ENCODE peak calls at places on chromosome 20, in ten cellular contexts. One of them, this sample, is unnamed.

GRCh38 chr20:3248167-3248992 is 9.4 kb upstream of the SLC4A11 start:
- DNase-seq in testis: no peak
- DNase-seq in GM12878: no peak
- DNase-seq in fibroblast of lung: peak
- DNase-seq in tibial artery: peak
- DNase-seq in GM23248: peak
- DNase-seq in adipocyte: no peak
- DNase-seq in choroid plexus epithelial cell: peak
- DNase-seq in mesendoderm: peak
- DNase-seq in pancreas: no peak
- DNase-seq in this sample: peak

GRCh38 chr20:1888796-1889463 is 6.3 kb upstream of the SIRPA start:
- DNase-seq in testis: no peak
- DNase-seq in GM12878: no peak
- DNase-seq in fibroblast of lung: no peak
- DNase-seq in tibial artery: peak
- DNase-seq in GM23248: peak
- DNase-seq in adipocyte: peak
- DNase-seq in choroid plexus epithelial cell: peak
- DNase-seq in mesendoderm: peak
- DNase-seq in pancreas: no peak
- DNase-seq in this sample: peak

GRCh38 chr20:49747707-49748524 is 34.2 kb upstream of the B4GALT5 start:
- DNase-seq in testis: peak
- DNase-seq in GM12878: no peak
- DNase-seq in fibroblast of lung: peak
- DNase-seq in tibial artery: peak
- DNase-seq in GM23248: peak
- DNase-seq in adipocyte: peak
- DNase-seq in choroid plexus epithelial cell: peak
- DNase-seq in mesendoderm: no peak
- DNase-seq in pancreas: peak
- DNase-seq in this sample: no peak

GRCh38 chr20:38863024-38863851 is 57.7 kb downstream of the PPP1R16B start:
- DNase-seq in testis: no peak
- DNase-seq in GM12878: peak
- DNase-seq in fibroblast of lung: no peak
- DNase-seq in tibial artery: no peak
- DNase-seq in GM23248: no peak
- DNase-seq in adipocyte: no peak
- DNase-seq in choroid plexus epithelial cell: no peak
- DNase-seq in mesendoderm: no peak
- DNase-seq in pancreas: no peak
- DNase-seq in this sample: no peak

GRCh38 chr20:17896771-17897369 is 71.7 kb downstream of the SNX5 start:
- DNase-seq in testis: no peak
- DNase-seq in GM12878: peak
- DNase-seq in fibroblast of lung: no peak
- DNase-seq in tibial artery: no peak
- DNase-seq in GM23248: peak
- DNase-seq in adipocyte: no peak
- DNase-seq in choroid plexus epithelial cell: no peak
- DNase-seq in mesendoderm: no peak
- DNase-seq in pancreas: no peak
- DNase-seq in this sample: no peak

GRCh38 chr20:47263080-47263479 is 93.4 kb downstream of the ZMYND8 start:
- DNase-seq in testis: no peak
- DNase-seq in GM12878: no peak
- DNase-seq in fibroblast of lung: no peak
- DNase-seq in tibial artery: no peak
- DNase-seq in GM23248: no peak
- DNase-seq in adipocyte: no peak
- DNase-seq in choroid plexus epithelial cell: no peak
- DNase-seq in mesendoderm: no peak
- DNase-seq in pancreas: no peak
- DNase-seq in this sample: no peak

GRCh38 chr20:25136643-25137559 is 55.0 kb upstream of the VSX1 start:
- DNase-seq in testis: peak
- DNase-seq in GM12878: no peak
- DNase-seq in fibroblast of lung: peak
- DNase-seq in tibial artery: peak
- DNase-seq in GM23248: peak
- DNase-seq in adipocyte: peak
- DNase-seq in choroid plexus epithelial cell: peak
- DNase-seq in mesendoderm: peak
- DNase-seq in pancreas: no peak
- DNase-seq in this sample: no peak

GRCh38 chr20:2293971-2294370 is 1.8 kb upstream of the TGM3 start:
- DNase-seq in testis: no peak
- DNase-seq in GM12878: no peak
- DNase-seq in fibroblast of lung: no peak
- DNase-seq in tibial artery: no peak
- DNase-seq in GM23248: no peak
- DNase-seq in adipocyte: no peak
- DNase-seq in choroid plexus epithelial cell: no peak
- DNase-seq in mesendoderm: no peak
- DNase-seq in pancreas: no peak
- DNase-seq in this sample: no peak

GRCh38 chr20:3679749-3680700 is 1.8 kb downstream of the ADAM33 start:
- DNase-seq in testis: peak
- DNase-seq in GM12878: no peak
- DNase-seq in fibroblast of lung: peak
- DNase-seq in tibial artery: peak
- DNase-seq in GM23248: peak
- DNase-seq in adipocyte: peak
- DNase-seq in choroid plexus epithelial cell: peak
- DNase-seq in mesendoderm: peak
- DNase-seq in pancreas: no peak
- DNase-seq in this sample: no peak

GRCh38 chr20:45343445-45343866 is 4.8 kb downstream of the SDC4 start:
- DNase-seq in testis: no peak
- DNase-seq in GM12878: no peak
- DNase-seq in fibroblast of lung: no peak
- DNase-seq in tibial artery: no peak
- DNase-seq in GM23248: no peak
- DNase-seq in adipocyte: peak
- DNase-seq in choroid plexus epithelial cell: no peak
- DNase-seq in mesendoderm: peak
- DNase-seq in pancreas: no peak
- DNase-seq in this sample: no peak

GRCh38 chr20:55132523-55132922 is 657.1 kb downstream of the DOK5 start:
- DNase-seq in testis: no peak
- DNase-seq in GM12878: no peak
- DNase-seq in fibroblast of lung: no peak
- DNase-seq in tibial artery: no peak
- DNase-seq in GM23248: no peak
- DNase-seq in adipocyte: no peak
- DNase-seq in choroid plexus epithelial cell: no peak
- DNase-seq in mesendoderm: no peak
- DNase-seq in pancreas: no peak
- DNase-seq in this sample: no peak

GRCh38 chr20:21106171-21106694 is at the start of gene LINC00237:
- DNase-seq in testis: no peak
- DNase-seq in GM12878: no peak
- DNase-seq in fibroblast of lung: no peak
- DNase-seq in tibial artery: no peak
- DNase-seq in GM23248: no peak
- DNase-seq in adipocyte: no peak
- DNase-seq in choroid plexus epithelial cell: no peak
- DNase-seq in mesendoderm: peak
- DNase-seq in pancreas: peak
- DNase-seq in this sample: no peak
- H3K4me3 ChIP-seq in testis: peak
- H3K4me3 ChIP-seq in GM12878: no peak
- H3K4me3 ChIP-seq in fibroblast of lung: no peak
- H3K4me3 ChIP-seq in tibial artery: no peak
- H3K4me3 ChIP-seq in GM23248: no peak
- H3K4me3 ChIP-seq in adipocyte: no peak
- H3K4me3 ChIP-seq in choroid plexus epithelial cell: no peak
- H3K4me3 ChIP-seq in mesendoderm: no peak
- H3K4me3 ChIP-seq in pancreas: no peak
- H3K4me3 ChIP-seq in this sample: peak

DNA sequence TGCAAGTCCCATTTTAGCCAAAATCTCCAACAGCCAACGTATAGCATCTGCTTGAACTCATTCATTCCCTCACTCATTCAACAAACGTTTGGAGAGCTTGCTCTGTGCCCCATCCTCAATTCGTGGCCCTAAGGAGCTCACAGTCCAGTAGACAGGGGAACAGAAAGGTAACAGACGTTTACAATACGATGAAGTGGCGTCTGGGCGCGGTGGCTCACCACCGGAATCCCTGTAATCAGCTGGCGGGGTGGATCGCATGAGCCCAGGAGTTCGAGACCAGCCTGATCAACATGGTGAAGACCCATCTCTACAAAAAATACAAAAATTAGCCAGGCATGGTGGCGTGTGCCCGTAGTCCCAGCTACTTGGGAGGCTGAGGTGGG is 790 bp upstream of the E2F1 start:
- DNase-seq in testis: no peak
- DNase-seq in GM12878: no peak
- DNase-seq in fibroblast of lung: no peak
- DNase-seq in tibial artery: no peak
- DNase-seq in GM23248: no peak
- DNase-seq in adipocyte: no peak
- DNase-seq in choroid plexus epithelial cell: no peak
- DNase-seq in mesendoderm: no peak
- DNase-seq in pancreas: no peak
- DNase-seq in this sample: no peak
- H3K4me3 ChIP-seq in testis: peak
- H3K4me3 ChIP-seq in GM12878: peak
- H3K4me3 ChIP-seq in fibroblast of lung: no peak
- H3K4me3 ChIP-seq in tibial artery: peak
- H3K4me3 ChIP-seq in GM23248: peak
- H3K4me3 ChIP-seq in adipocyte: peak
- H3K4me3 ChIP-seq in choroid plexus epithelial cell: peak
- H3K4me3 ChIP-seq in mesendoderm: no peak
- H3K4me3 ChIP-seq in pancreas: no peak
- H3K4me3 ChIP-seq in this sample: peak

DNA sequence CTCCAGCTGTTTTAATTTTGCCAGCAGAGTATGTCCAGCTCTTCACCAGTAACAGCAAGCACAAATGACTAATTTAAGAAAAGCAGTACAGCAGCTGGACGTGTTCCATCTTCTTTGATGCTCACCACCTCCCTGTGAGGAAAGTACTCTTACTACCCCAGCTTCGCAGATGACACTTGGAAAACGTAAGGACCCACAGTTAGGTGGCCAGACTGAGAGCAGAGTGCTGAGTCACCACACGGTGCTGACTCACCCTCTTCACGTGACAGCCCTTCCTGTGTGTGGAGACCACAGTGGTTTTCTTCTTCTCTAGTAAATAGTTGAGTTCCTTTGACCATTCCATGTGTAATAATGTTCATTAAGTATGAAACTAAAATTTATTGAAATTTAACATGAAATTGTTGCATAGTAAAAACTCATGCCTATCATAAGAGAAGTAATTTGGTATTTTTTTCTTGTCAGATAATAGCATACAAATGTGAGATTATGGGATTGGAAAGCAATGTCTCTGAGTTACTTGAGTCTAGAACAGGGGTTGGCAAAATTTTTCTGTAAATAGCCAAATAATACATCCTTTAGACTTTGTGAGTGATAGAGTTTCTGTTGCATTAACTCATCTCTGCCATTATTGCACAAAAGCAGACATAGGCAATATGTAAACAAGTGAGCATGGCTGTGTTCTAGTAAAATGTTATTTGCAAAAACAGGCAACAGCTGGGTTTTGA is 76.6 kb downstream of the SLX4IP start:
- DNase-seq in testis: peak
- DNase-seq in GM12878: peak
- DNase-seq in fibroblast of lung: peak
- DNase-seq in tibial artery: peak
- DNase-seq in GM23248: peak
- DNase-seq in adipocyte: peak
- DNase-seq in choroid plexus epithelial cell: peak
- DNase-seq in mesendoderm: peak
- DNase-seq in pancreas: peak
- DNase-seq in this sample: peak
- H3K4me3 ChIP-seq in testis: no peak
- H3K4me3 ChIP-seq in GM12878: no peak
- H3K4me3 ChIP-seq in fibroblast of lung: no peak
- H3K4me3 ChIP-seq in tibial artery: no peak
- H3K4me3 ChIP-seq in GM23248: peak
- H3K4me3 ChIP-seq in adipocyte: peak
- H3K4me3 ChIP-seq in choroid plexus epithelial cell: peak
- H3K4me3 ChIP-seq in mesendoderm: no peak
- H3K4me3 ChIP-seq in pancreas: no peak
- H3K4me3 ChIP-seq in this sample: no peak

GRCh38 chr20:32753731-32754130 is 8.5 kb upstream of the DNMT3B start:
- DNase-seq in testis: no peak
- DNase-seq in GM12878: no peak
- DNase-seq in fibroblast of lung: no peak
- DNase-seq in tibial artery: no peak
- DNase-seq in GM23248: peak
- DNase-seq in adipocyte: no peak
- DNase-seq in choroid plexus epithelial cell: peak
- DNase-seq in mesendoderm: no peak
- DNase-seq in pancreas: no peak
- DNase-seq in this sample: no peak

GRCh38 chr20:32751309-32752020 is 8.2 kb upstream of the COMMD7 start:
- DNase-seq in testis: no peak
- DNase-seq in GM12878: no peak
- DNase-seq in fibroblast of lung: no peak
- DNase-seq in tibial artery: no peak
- DNase-seq in GM23248: no peak
- DNase-seq in adipocyte: no peak
- DNase-seq in choroid plexus epithelial cell: no peak
- DNase-seq in mesendoderm: no peak
- DNase-seq in pancreas: no peak
- DNase-seq in this sample: no peak

GRCh38 chr20:32749914-32750637 is 6.8 kb upstream of the COMMD7 start:
- DNase-seq in testis: peak
- DNase-seq in GM12878: no peak
- DNase-seq in fibroblast of lung: no peak
- DNase-seq in tibial artery: no peak
- DNase-seq in GM23248: no peak
- DNase-seq in adipocyte: no peak
- DNase-seq in choroid plexus epithelial cell: no peak
- DNase-seq in mesendoderm: peak
- DNase-seq in pancreas: no peak
- DNase-seq in this sample: no peak

GRCh38 chr20:32752458-32753250 is 9.4 kb upstream of the COMMD7 start:
- DNase-seq in testis: no peak
- DNase-seq in GM12878: no peak
- DNase-seq in fibroblast of lung: peak
- DNase-seq in tibial artery: no peak
- DNase-seq in GM23248: peak
- DNase-seq in adipocyte: no peak
- DNase-seq in choroid plexus epithelial cell: peak
- DNase-seq in mesendoderm: no peak
- DNase-seq in pancreas: no peak
- DNase-seq in this sample: no peak

DNA sequence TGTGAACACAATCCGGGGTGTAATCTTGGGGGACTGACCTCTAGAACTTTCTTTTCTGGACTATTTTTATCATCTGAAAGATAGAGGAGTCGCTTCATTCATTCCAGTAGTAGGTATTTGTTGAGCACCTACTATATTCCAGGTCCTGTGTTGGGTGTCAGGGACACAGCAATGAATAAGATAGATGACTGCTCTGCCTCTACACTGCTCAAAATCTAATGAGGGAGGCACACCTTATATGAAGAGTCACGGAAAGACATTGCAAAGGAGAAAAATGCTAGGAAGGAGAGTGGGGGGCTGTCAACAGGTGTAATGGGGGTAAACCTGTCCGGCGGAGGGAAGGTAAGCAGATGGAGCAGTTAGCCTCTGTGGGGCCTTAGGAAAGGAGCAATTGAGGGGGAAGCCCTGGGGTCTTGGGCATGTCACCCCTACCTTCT is 8.8 kb upstream of the COMMD7 start:
- DNase-seq in testis: no peak
- DNase-seq in GM12878: no peak
- DNase-seq in fibroblast of lung: no peak
- DNase-seq in tibial artery: no peak
- DNase-seq in GM23248: no peak
- DNase-seq in adipocyte: no peak
- DNase-seq in choroid plexus epithelial cell: no peak
- DNase-seq in mesendoderm: no peak
- DNase-seq in pancreas: no peak
- DNase-seq in this sample: no peak
- H3K4me3 ChIP-seq in testis: no peak
- H3K4me3 ChIP-seq in GM12878: no peak
- H3K4me3 ChIP-seq in fibroblast of lung: no peak
- H3K4me3 ChIP-seq in tibial artery: no peak
- H3K4me3 ChIP-seq in GM23248: no peak
- H3K4me3 ChIP-seq in adipocyte: no peak
- H3K4me3 ChIP-seq in choroid plexus epithelial cell: no peak
- H3K4me3 ChIP-seq in mesendoderm: no peak
- H3K4me3 ChIP-seq in pancreas: no peak
- H3K4me3 ChIP-seq in this sample: no peak

This sample was measured in A673.